ENCODE peak calls at places on chromosomes 2 and 18, in ten cellular contexts. S, R, I, V, A, K, E, M, Z and N are unnamed samples.

GRCh38 chr18:25678226-25678625 is 326.3 kb upstream of the ZNF521 start:
- DNase-seq in S (no peak), R (no peak), I (no peak), V (no peak), A (no peak), K (no peak), E (no peak), M (no peak), Z (no peak), N (no peak)

GRCh38 chr2:191478754-191479679 is 198.9 kb upstream of the NABP1 start:
- DNase-seq in S (no peak), R (no peak), I (peak; percentile 50), V (no peak), A (no peak), K (peak; percentile 62), E (no peak), M (no peak), Z (no peak), N (peak; percentile 70)

GRCh38 chr2:181140414-181140813 is 160.0 kb downstream of the UBE2E3 start:
- DNase-seq in S (no peak), R (no peak), I (no peak), V (no peak), A (no peak), K (no peak), E (no peak), M (no peak), Z (no peak), N (no peak)

GRCh38 chr2:150063432-150063889 is 424.0 kb downstream of the RND3 start:
- DNase-seq in S (no peak), R (no peak), I (no peak), V (no peak), A (peak; percentile 90), K (no peak), E (no peak), M (no peak), Z (no peak), N (no peak)

GRCh38 chr2:177889812-177890460 is 182.6 kb downstream of the PDE11A start:
- DNase-seq in S (no peak), R (no peak), I (no peak), V (no peak), A (no peak), K (no peak), E (no peak), M (no peak), Z (no peak), N (no peak)

GRCh38 chr18:38368886-38369285 is 803.3 kb upstream of the CELF4 start:
- DNase-seq in S (no peak), R (no peak), I (no peak), V (no peak), A (no peak), K (no peak), E (no peak), M (no peak), Z (no peak), N (no peak)

GRCh38 chr2:64133828-64134227 is 10.4 kb downstream of the PELI1 start:
- DNase-seq in S (no peak), R (no peak), I (no peak), V (peak; percentile 20), A (peak; percentile 84), K (no peak), E (no peak), M (no peak), Z (no peak), N (no peak)

GRCh38 chr2:170530284-170530745 is 184.8 kb upstream of the SP5 start:
- DNase-seq in S (no peak), R (no peak), I (peak; percentile 88), V (peak; percentile 18), A (no peak), K (peak; percentile 75), E (no peak), M (no peak), Z (no peak), N (peak; percentile 90)

GRCh38 chr2:222283634-222284033 is 15.2 kb downstream of the PAX3 start:
- DNase-seq in S (no peak), R (no peak), I (no peak), V (no peak), A (no peak), K (no peak), E (no peak), M (no peak), Z (no peak), N (peak; percentile 83)

GRCh38 chr2:85988210-85988913 is 99.6 kb upstream of the ST3GAL5 start:
- DNase-seq in S (no peak), R (no peak), I (peak; percentile 19), V (no peak), A (no peak), K (no peak), E (no peak), M (no peak), Z (no peak), N (no peak)

GRCh38 chr18:55847960-55848359 is 260.0 kb upstream of the TCF4 start:
- DNase-seq in S (no peak), R (no peak), I (no peak), V (no peak), A (no peak), K (no peak), E (no peak), M (no peak), Z (no peak), N (no peak)

GRCh38 chr18:55840601-55841170 is 252.7 kb upstream of the TCF4 start:
- DNase-seq in S (no peak), R (no peak), I (no peak), V (no peak), A (no peak), K (no peak), E (no peak), M (no peak), Z (no peak), N (no peak)

GRCh38 chr18:55839350-55839749 is 251.4 kb upstream of the TCF4 start:
- DNase-seq in S (no peak), R (no peak), I (no peak), V (no peak), A (peak; percentile 73), K (no peak), E (no peak), M (no peak), Z (no peak), N (no peak)

GRCh38 chr18:55841314-55841713 is 253.3 kb upstream of the TCF4 start:
- DNase-seq in S (no peak), R (no peak), I (no peak), V (no peak), A (no peak), K (no peak), E (no peak), M (no peak), Z (no peak), N (no peak)

DNA sequence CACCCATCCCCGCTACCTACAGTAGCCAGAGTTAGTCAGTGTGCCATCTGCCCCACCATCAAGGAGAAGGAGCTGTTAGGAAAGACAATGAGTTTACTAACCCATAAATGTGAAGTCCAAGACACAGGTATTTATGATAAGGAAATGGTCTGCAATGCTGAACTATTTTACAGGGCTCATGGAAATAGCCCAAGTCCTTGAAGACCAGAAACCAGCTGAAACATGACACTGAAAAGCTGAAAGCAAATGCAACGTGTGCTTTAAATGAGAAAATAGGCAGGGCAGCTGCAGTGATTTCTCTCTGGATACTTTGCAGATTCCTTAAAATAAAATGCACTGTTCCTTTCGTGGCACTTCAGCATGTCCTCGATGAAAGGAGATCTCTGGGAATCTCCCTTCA is 256.4 kb upstream of the TCF4 start:
- DNase-seq in S (no peak), R (no peak), I (no peak), V (no peak), A (no peak), K (no peak), E (no peak), M (no peak), Z (no peak), N (no peak)
- TF ChIP-seq CTCF in S (no peak), R (no peak), I (no peak), V (no peak), A (no peak), K (no peak), E (no peak), M (no peak), Z (no peak), N (no peak)

GRCh38 chr18:10516078-10516477 is 9.7 kb upstream of the NAPG start:
- DNase-seq in S (no peak), R (no peak), I (no peak), V (no peak), A (no peak), K (no peak), E (no peak), M (no peak), Z (no peak), N (no peak)

GRCh38 chr18:10519366-10519765 is 6.5 kb upstream of the NAPG start:
- DNase-seq in S (no peak), R (no peak), I (no peak), V (no peak), A (no peak), K (no peak), E (no peak), M (no peak), Z (no peak), N (no peak)

GRCh38 chr18:10519999-10520935 is 5.6 kb upstream of the NAPG start:
- DNase-seq in S (peak; percentile 73), R (peak; percentile 82), I (peak; percentile 81), V (peak; percentile 77), A (peak; percentile 73), K (peak; percentile 87), E (no peak), M (peak; percentile 16), Z (peak; percentile 74), N (peak; percentile 92)

GRCh38 chr18:10515456-10515855 is 10.4 kb upstream of the NAPG start:
- DNase-seq in S (no peak), R (no peak), I (no peak), V (no peak), A (peak; percentile 89), K (no peak), E (no peak), M (no peak), Z (no peak), N (no peak)

GRCh38 chr18:10518595-10519273 is 7.1 kb upstream of the NAPG start:
- DNase-seq in S (no peak), R (no peak), I (peak; percentile 33), V (no peak), A (no peak), K (peak; percentile 57), E (no peak), M (no peak), Z (peak; percentile 38), N (no peak)
- TF ChIP-seq CTCF in S (no peak), R (no peak), I (no peak), V (no peak), A (no peak), K (peak; percentile 38), E (peak; percentile 2), M (no peak), Z (peak; percentile 40), N (peak; percentile 42)

DNA sequence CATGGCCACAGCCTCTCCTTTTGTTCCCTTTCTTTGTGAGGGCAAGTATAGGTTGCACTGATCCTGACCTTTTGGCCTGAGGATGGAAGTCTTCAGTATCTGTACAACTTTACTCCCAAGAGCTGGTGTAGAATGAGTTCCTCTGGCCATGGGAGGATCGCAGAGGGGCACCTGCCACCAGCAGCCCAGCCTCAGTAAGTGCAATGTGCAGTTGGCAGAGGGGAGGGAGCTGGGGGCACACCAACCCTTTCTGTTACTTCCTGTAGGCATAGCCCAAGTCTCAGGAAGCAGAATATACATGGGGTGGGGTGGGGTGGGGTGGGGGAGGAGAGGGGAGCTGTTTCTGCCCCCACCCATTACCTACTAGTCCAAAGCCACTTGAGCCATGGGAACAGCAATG is 65.1 kb upstream of the AQP4 start:
- DNase-seq in S (no peak), R (no peak), I (no peak), V (no peak), A (no peak), K (no peak), E (no peak), M (no peak), Z (no peak), N (no peak)
- TF ChIP-seq CTCF in S (no peak), R (no peak), I (no peak), V (no peak), A (no peak), K (no peak), E (no peak), M (no peak), Z (no peak), N (no peak)

GRCh38 chr18:74507927-74508326 is 11.8 kb downstream of the CNDP2 start:
- DNase-seq in S (no peak), R (no peak), I (no peak), V (no peak), A (no peak), K (no peak), E (no peak), M (no peak), Z (no peak), N (peak; percentile 82)
- TF ChIP-seq CTCF in S (no peak), R (no peak), I (no peak), V (no peak), A (no peak), K (no peak), E (no peak), M (no peak), Z (no peak), N (peak; percentile 13)